ENCODE peak calls at places on chromosomes 1 and 21, in ten cellular contexts. One of them, this sample, is unnamed.

GRCh38 chr21:32572574-32573420 is 12.5 kb downstream of the TCP10L start:
- DNase-seq in prostate gland: peak; percentile 36
- DNase-seq in endothelial cell of umbilical vein: no peak
- DNase-seq in sigmoid colon: no peak
- DNase-seq in transverse colon: peak; percentile 66
- DNase-seq in HCT116: no peak
- DNase-seq in stomach: peak; percentile 66
- DNase-seq in suprapubic skin: no peak
- DNase-seq in breast epithelium: peak; percentile 62
- DNase-seq in spleen: no peak
- DNase-seq in this sample: no peak

GRCh38 chr21:42395910-42396625 is at the start of gene TMPRSS3:
- DNase-seq in stomach: peak; percentile 46
- DNase-seq in endothelial cell of umbilical vein: no peak
- DNase-seq in transverse colon: peak; percentile 7
- DNase-seq in sigmoid colon: peak; percentile 30
- DNase-seq in breast epithelium: peak; percentile 78
- DNase-seq in suprapubic skin: peak; percentile 49
- DNase-seq in HCT116: no peak
- DNase-seq in prostate gland: peak; percentile 44
- DNase-seq in spleen: peak; percentile 36
- DNase-seq in this sample: peak; percentile 80

GRCh38 chr21:35256468-35256988 is 207.4 kb upstream of the RUNX1 start:
- DNase-seq in HCT116: peak; percentile 89
- DNase-seq in breast epithelium: peak; percentile 64
- DNase-seq in sigmoid colon: peak; percentile 84
- DNase-seq in spleen: no peak
- DNase-seq in endothelial cell of umbilical vein: peak; percentile 98
- DNase-seq in suprapubic skin: peak; percentile 76
- DNase-seq in stomach: peak; percentile 95
- DNase-seq in prostate gland: peak; percentile 87
- DNase-seq in transverse colon: peak; percentile 78
- DNase-seq in this sample: peak; percentile 91

GRCh38 chr1:225963735-225964530 is 22.9 kb upstream of the LEFTY2 start:
- DNase-seq in transverse colon: no peak
- DNase-seq in prostate gland: no peak
- DNase-seq in endothelial cell of umbilical vein: no peak
- DNase-seq in sigmoid colon: peak; percentile 43
- DNase-seq in stomach: no peak
- DNase-seq in breast epithelium: no peak
- DNase-seq in suprapubic skin: no peak
- DNase-seq in HCT116: no peak
- DNase-seq in spleen: peak; percentile 21
- DNase-seq in this sample: no peak

GRCh38 chr1:41199375-41199774 is 42.7 kb downstream of the SCMH1 start:
- DNase-seq in breast epithelium: no peak
- DNase-seq in suprapubic skin: no peak
- DNase-seq in stomach: no peak
- DNase-seq in prostate gland: no peak
- DNase-seq in spleen: no peak
- DNase-seq in endothelial cell of umbilical vein: no peak
- DNase-seq in transverse colon: no peak
- DNase-seq in HCT116: no peak
- DNase-seq in sigmoid colon: no peak
- DNase-seq in this sample: no peak

GRCh38 chr1:153970346-153970745 is 2.6 kb downstream of the CREB3L4 start:
- DNase-seq in suprapubic skin: no peak
- DNase-seq in endothelial cell of umbilical vein: no peak
- DNase-seq in sigmoid colon: no peak
- DNase-seq in breast epithelium: no peak
- DNase-seq in prostate gland: no peak
- DNase-seq in HCT116: no peak
- DNase-seq in transverse colon: no peak
- DNase-seq in stomach: no peak
- DNase-seq in spleen: peak; percentile 54
- DNase-seq in this sample: no peak

GRCh38 chr1:44619261-44619900 is 54.9 kb downstream of the TMEM53 start:
- DNase-seq in sigmoid colon: no peak
- DNase-seq in HCT116: no peak
- DNase-seq in transverse colon: no peak
- DNase-seq in stomach: no peak
- DNase-seq in spleen: peak; percentile 14
- DNase-seq in endothelial cell of umbilical vein: no peak
- DNase-seq in breast epithelium: no peak
- DNase-seq in suprapubic skin: no peak
- DNase-seq in prostate gland: no peak
- DNase-seq in this sample: peak; percentile 13

GRCh38 chr1:7584157-7584556 is 186.9 kb upstream of the VAMP3 start:
- DNase-seq in endothelial cell of umbilical vein: no peak
- DNase-seq in spleen: peak; percentile 25
- DNase-seq in prostate gland: no peak
- DNase-seq in sigmoid colon: peak; percentile 40
- DNase-seq in stomach: no peak
- DNase-seq in transverse colon: no peak
- DNase-seq in HCT116: no peak
- DNase-seq in breast epithelium: peak; percentile 12
- DNase-seq in suprapubic skin: peak; percentile 38
- DNase-seq in this sample: no peak

GRCh38 chr1:47767741-47768100 is 229.5 kb downstream of the TRABD2B start:
- DNase-seq in sigmoid colon: no peak
- DNase-seq in stomach: no peak
- DNase-seq in breast epithelium: no peak
- DNase-seq in prostate gland: no peak
- DNase-seq in spleen: no peak
- DNase-seq in transverse colon: no peak
- DNase-seq in endothelial cell of umbilical vein: no peak
- DNase-seq in HCT116: no peak
- DNase-seq in suprapubic skin: no peak
- DNase-seq in this sample: no peak

GRCh38 chr1:72105201-72105600 is 177.1 kb downstream of the NEGR1 start:
- DNase-seq in HCT116: no peak
- DNase-seq in spleen: no peak
- DNase-seq in endothelial cell of umbilical vein: peak; percentile 15
- DNase-seq in stomach: no peak
- DNase-seq in breast epithelium: no peak
- DNase-seq in transverse colon: no peak
- DNase-seq in suprapubic skin: no peak
- DNase-seq in prostate gland: no peak
- DNase-seq in sigmoid colon: no peak
- DNase-seq in this sample: no peak

GRCh38 chr1:111789666-111790316 is 34.1 kb downstream of the DDX20 start:
- DNase-seq in breast epithelium: no peak
- DNase-seq in sigmoid colon: no peak
- DNase-seq in transverse colon: no peak
- DNase-seq in spleen: no peak
- DNase-seq in HCT116: no peak
- DNase-seq in prostate gland: no peak
- DNase-seq in suprapubic skin: no peak
- DNase-seq in stomach: no peak
- DNase-seq in endothelial cell of umbilical vein: no peak
- DNase-seq in this sample: no peak

GRCh38 chr1:27137544-27138075 is 17.3 kb downstream of the SLC9A1 start:
- DNase-seq in breast epithelium: peak; percentile 74
- DNase-seq in suprapubic skin: peak; percentile 88
- DNase-seq in endothelial cell of umbilical vein: no peak
- DNase-seq in spleen: peak; percentile 88
- DNase-seq in HCT116: no peak
- DNase-seq in transverse colon: peak; percentile 55
- DNase-seq in stomach: peak; percentile 80
- DNase-seq in prostate gland: no peak
- DNase-seq in sigmoid colon: no peak
- DNase-seq in this sample: peak; percentile 77

GRCh38 chr1:54297596-54298283 is 97.8 kb downstream of the MRPL37 start:
- DNase-seq in endothelial cell of umbilical vein: peak; percentile 23
- DNase-seq in suprapubic skin: no peak
- DNase-seq in stomach: no peak
- DNase-seq in prostate gland: no peak
- DNase-seq in sigmoid colon: no peak
- DNase-seq in HCT116: no peak
- DNase-seq in transverse colon: peak; percentile 70
- DNase-seq in breast epithelium: no peak
- DNase-seq in spleen: no peak
- DNase-seq in this sample: no peak

GRCh38 chr1:241413974-241414373 is 57.0 kb upstream of the RGS7 start:
- DNase-seq in spleen: peak; percentile 23
- DNase-seq in prostate gland: no peak
- DNase-seq in endothelial cell of umbilical vein: no peak
- DNase-seq in sigmoid colon: no peak
- DNase-seq in HCT116: no peak
- DNase-seq in stomach: no peak
- DNase-seq in breast epithelium: no peak
- DNase-seq in transverse colon: no peak
- DNase-seq in suprapubic skin: no peak
- DNase-seq in this sample: no peak

GRCh38 chr1:201736707-201737320 is 92.1 kb upstream of the IPO9 start:
- DNase-seq in suprapubic skin: no peak
- DNase-seq in prostate gland: no peak
- DNase-seq in stomach: no peak
- DNase-seq in transverse colon: no peak
- DNase-seq in spleen: no peak
- DNase-seq in breast epithelium: no peak
- DNase-seq in sigmoid colon: no peak
- DNase-seq in HCT116: no peak
- DNase-seq in endothelial cell of umbilical vein: no peak
- DNase-seq in this sample: no peak

DNA sequence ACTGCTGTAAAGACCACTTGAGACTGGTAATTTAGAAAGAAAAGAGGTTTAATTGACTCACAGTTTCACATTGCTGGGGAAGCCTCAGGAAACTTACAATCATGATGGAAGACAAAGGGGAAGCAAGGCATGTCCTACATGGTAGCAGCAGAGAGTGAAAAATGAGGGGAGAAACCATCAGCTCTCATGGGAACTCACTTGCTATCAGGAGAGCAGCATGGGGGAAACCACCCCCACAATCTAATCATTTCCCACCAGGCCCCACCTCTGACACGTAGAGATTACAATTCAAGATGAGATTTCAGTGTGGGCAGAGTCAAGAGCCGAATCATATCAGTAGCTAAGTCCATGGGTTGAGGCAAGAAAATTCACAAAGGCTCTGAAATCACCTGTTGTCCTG is 23.8 kb upstream of the LYPD8 start:
- DNase-seq in suprapubic skin: no peak
- DNase-seq in HCT116: no peak
- DNase-seq in stomach: no peak
- DNase-seq in sigmoid colon: no peak
- DNase-seq in endothelial cell of umbilical vein: no peak
- DNase-seq in transverse colon: no peak
- DNase-seq in spleen: no peak
- DNase-seq in breast epithelium: no peak
- DNase-seq in prostate gland: no peak
- DNase-seq in this sample: no peak
- H3K9me3 ChIP-seq in suprapubic skin: peaks cover 4% of the 10 kb centered on the region
- H3K9me3 ChIP-seq in HCT116: no peaks in the 10 kb centered on the region
- H3K9me3 ChIP-seq in stomach: peaks cover 23% of the 10 kb centered on the region
- H3K9me3 ChIP-seq in sigmoid colon: peaks cover 2% of the 10 kb centered on the region
- H3K9me3 ChIP-seq in endothelial cell of umbilical vein: no peaks in the 10 kb centered on the region
- H3K9me3 ChIP-seq in transverse colon: peaks cover 9% of the 10 kb centered on the region
- H3K9me3 ChIP-seq in spleen: no peaks in the 10 kb centered on the region
- H3K9me3 ChIP-seq in breast epithelium: peaks cover 17% of the 10 kb centered on the region
- H3K9me3 ChIP-seq in prostate gland: no peaks in the 10 kb centered on the region
- H3K9me3 ChIP-seq in this sample: no peaks in the 10 kb centered on the region

GRCh38 chr1:187252923-187253322 is 424.2 kb downstream of the PLA2G4A start:
- DNase-seq in breast epithelium: no peak
- DNase-seq in transverse colon: no peak
- DNase-seq in sigmoid colon: no peak
- DNase-seq in suprapubic skin: no peak
- DNase-seq in endothelial cell of umbilical vein: no peak
- DNase-seq in prostate gland: no peak
- DNase-seq in stomach: no peak
- DNase-seq in spleen: no peak
- DNase-seq in HCT116: no peak
- DNase-seq in this sample: no peak
- TF ChIP-seq POLR2AphosphoS5 in breast epithelium: no peak
- TF ChIP-seq POLR2AphosphoS5 in transverse colon: no peak
- TF ChIP-seq POLR2AphosphoS5 in sigmoid colon: no peak
- TF ChIP-seq POLR2AphosphoS5 in suprapubic skin: no peak
- TF ChIP-seq POLR2AphosphoS5 in endothelial cell of umbilical vein: no peak
- TF ChIP-seq POLR2AphosphoS5 in prostate gland: no peak
- TF ChIP-seq POLR2AphosphoS5 in stomach: no peak
- TF ChIP-seq POLR2AphosphoS5 in spleen: no peak
- TF ChIP-seq POLR2AphosphoS5 in HCT116: no peak
- TF ChIP-seq POLR2AphosphoS5 in this sample: no peak

GRCh38 chr1:4210043-4210442 is 310.0 kb upstream of the C1orf174 start:
- DNase-seq in suprapubic skin: no peak
- DNase-seq in spleen: no peak
- DNase-seq in breast epithelium: no peak
- DNase-seq in stomach: no peak
- DNase-seq in prostate gland: no peak
- DNase-seq in endothelial cell of umbilical vein: no peak
- DNase-seq in HCT116: no peak
- DNase-seq in sigmoid colon: no peak
- DNase-seq in transverse colon: no peak
- DNase-seq in this sample: no peak

GRCh38 chr1:4212796-4213195 is 312.7 kb upstream of the C1orf174 start:
- DNase-seq in sigmoid colon: no peak
- DNase-seq in HCT116: no peak
- DNase-seq in transverse colon: no peak
- DNase-seq in endothelial cell of umbilical vein: no peak
- DNase-seq in breast epithelium: no peak
- DNase-seq in prostate gland: no peak
- DNase-seq in spleen: no peak
- DNase-seq in suprapubic skin: no peak
- DNase-seq in stomach: no peak
- DNase-seq in this sample: no peak

GRCh38 chr1:4207183-4207582 is 307.1 kb upstream of the C1orf174 start:
- DNase-seq in prostate gland: no peak
- DNase-seq in stomach: no peak
- DNase-seq in breast epithelium: no peak
- DNase-seq in sigmoid colon: no peak
- DNase-seq in transverse colon: no peak
- DNase-seq in suprapubic skin: no peak
- DNase-seq in endothelial cell of umbilical vein: no peak
- DNase-seq in HCT116: no peak
- DNase-seq in spleen: no peak
- DNase-seq in this sample: no peak

GRCh38 chr1:4203501-4203900 is 303.4 kb upstream of the C1orf174 start:
- DNase-seq in transverse colon: no peak
- DNase-seq in breast epithelium: no peak
- DNase-seq in stomach: no peak
- DNase-seq in endothelial cell of umbilical vein: no peak
- DNase-seq in HCT116: no peak
- DNase-seq in suprapubic skin: no peak
- DNase-seq in prostate gland: no peak
- DNase-seq in sigmoid colon: no peak
- DNase-seq in spleen: no peak
- DNase-seq in this sample: no peak

GRCh38 chr1:4207842-4208692 is 308.0 kb upstream of the C1orf174 start:
- DNase-seq in sigmoid colon: no peak
- DNase-seq in HCT116: no peak
- DNase-seq in prostate gland: no peak
- DNase-seq in stomach: no peak
- DNase-seq in suprapubic skin: no peak
- DNase-seq in breast epithelium: no peak
- DNase-seq in endothelial cell of umbilical vein: no peak
- DNase-seq in spleen: no peak
- DNase-seq in transverse colon: no peak
- DNase-seq in this sample: no peak
- H3K9me3 ChIP-seq in sigmoid colon: peaks cover 10% of the 10 kb centered on the region
- H3K9me3 ChIP-seq in HCT116: no peaks in the 10 kb centered on the region
- H3K9me3 ChIP-seq in prostate gland: no peaks in the 10 kb centered on the region
- H3K9me3 ChIP-seq in stomach: peaks cover 25% of the 10 kb centered on the region
- H3K9me3 ChIP-seq in suprapubic skin: peaks cover 7% of the 10 kb centered on the region
- H3K9me3 ChIP-seq in breast epithelium: peaks cover 27% of the 10 kb centered on the region
- H3K9me3 ChIP-seq in endothelial cell of umbilical vein: peaks cover 5% of the 10 kb centered on the region
- H3K9me3 ChIP-seq in spleen: no peaks in the 10 kb centered on the region
- H3K9me3 ChIP-seq in transverse colon: peaks cover 6% of the 10 kb centered on the region
- H3K9me3 ChIP-seq in this sample: no peaks in the 10 kb centered on the region

GRCh38 chr21:39125752-39126485 is 57.3 kb downstream of the PSMG1 start:
- DNase-seq in suprapubic skin: no peak
- DNase-seq in spleen: peak; percentile 72
- DNase-seq in HCT116: peak; percentile 45
- DNase-seq in prostate gland: peak; percentile 62
- DNase-seq in transverse colon: peak; percentile 51
- DNase-seq in breast epithelium: no peak
- DNase-seq in stomach: peak; percentile 55
- DNase-seq in sigmoid colon: peak; percentile 78
- DNase-seq in endothelial cell of umbilical vein: peak; percentile 68
- DNase-seq in this sample: peak; percentile 33
- TF ChIP-seq POLR2AphosphoS5 in suprapubic skin: no peak
- TF ChIP-seq POLR2AphosphoS5 in spleen: peak; percentile 57
- TF ChIP-seq POLR2AphosphoS5 in HCT116: no peak
- TF ChIP-seq POLR2AphosphoS5 in prostate gland: peak; percentile 59
- TF ChIP-seq POLR2AphosphoS5 in transverse colon: no peak
- TF ChIP-seq POLR2AphosphoS5 in breast epithelium: no peak
- TF ChIP-seq POLR2AphosphoS5 in stomach: no peak
- TF ChIP-seq POLR2AphosphoS5 in sigmoid colon: no peak
- TF ChIP-seq POLR2AphosphoS5 in endothelial cell of umbilical vein: no peak
- TF ChIP-seq POLR2AphosphoS5 in this sample: peak; percentile 11